ENCODE peak calls at places on chromosomes 16 and 17, in six cellular contexts. D is stimulated activated CD4-positive, alpha-beta T cell treated with anti-CD3 and anti-CD28 coated beads, Interleukin-1b, Interleukin-23, amount 100 ng/mL, for 24 hours; H is small intestine; L is G401; B is occipital lobe; T is LoVo. X is an unnamed sample.

GRCh38 chr16:14111713-14112538 is 40.8 kb downstream of the MRTFB start:
- DNase-seq in D (no peak), H (peak), L (peak), B (peak), T (no peak), X (peak)

GRCh38 chr16:81707411-81708321 is 71.4 kb upstream of the PLCG2 start:
- DNase-seq in D (no peak), H (peak), L (peak), B (no peak), T (peak), X (peak)

GRCh38 chr16:83606486-83607030 is 201.2 kb upstream of the HSBP1 start:
- DNase-seq in D (no peak), H (peak), L (no peak), B (no peak), T (no peak), X (no peak)

GRCh38 chr17:82974136-82974952 is 105.1 kb upstream of the METRNL start:
- DNase-seq in D (no peak), H (no peak), L (no peak), B (no peak), T (no peak), X (no peak)

GRCh38 chr16:31710134-31710533 is 163.5 kb upstream of the ZNF267 start:
- DNase-seq in D (no peak), H (no peak), L (no peak), B (no peak), T (no peak), X (no peak)

GRCh38 chr17:57808882-57809281 is 41.0 kb downstream of the MRPS23 start:
- DNase-seq in D (no peak), H (no peak), L (no peak), B (no peak), T (no peak), X (no peak)

GRCh38 chr16:86569843-86570447 is 3.3 kb downstream of the FOXC2 start:
- DNase-seq in D (no peak), H (no peak), L (no peak), B (no peak), T (no peak), X (no peak)

GRCh38 chr17:45228985-45229517 is 7.4 kb downstream of the FMNL1 start:
- DNase-seq in D (peak), H (peak), L (no peak), B (no peak), T (no peak), X (peak)

GRCh38 chr16:52383640-52384292 is 163.2 kb downstream of the TOX3 start:
- DNase-seq in D (no peak), H (no peak), L (no peak), B (no peak), T (peak), X (no peak)

GRCh38 chr16:84462296-84463210 is 41.9 kb downstream of the MEAK7 start:
- DNase-seq in D (no peak), H (no peak), L (no peak), B (no peak), T (peak), X (no peak)

GRCh38 chr17:68033636-68034451 is 1.7 kb upstream of the KPNA2 start:
- DNase-seq in D (no peak), H (peak), L (peak), B (no peak), T (peak), X (no peak)

GRCh38 chr17:43860077-43860725 is 13.2 kb downstream of the CD300LG start:
- DNase-seq in D (no peak), H (no peak), L (no peak), B (no peak), T (no peak), X (no peak)

GRCh38 chr17:5588584-5588983 is 4.3 kb upstream of the NLRP1 start:
- DNase-seq in D (no peak), H (no peak), L (no peak), B (no peak), T (no peak), X (no peak)